ENCODE peak calls at places on chromosomes 3 and 15, in four cellular contexts. R, C, L and U are unnamed samples.

GRCh38 chr3:10234526-10235230 is 13.6 kb upstream of the TATDN2 start:
- DNase-seq in R (peak), C (no peak), L (peak), U (peak)

GRCh38 chr3:37028329-37028728 is 35.0 kb downstream of the MLH1 start:
- DNase-seq in R (no peak), C (no peak), L (peak), U (peak)

GRCh38 chr3:47425383-47425778 is 44.6 kb downstream of the PTPN23 start:
- DNase-seq in R (no peak), C (no peak), L (peak), U (no peak)

GRCh38 chr15:34993413-34993812 is 5.3 kb upstream of the ZNF770 start:
- DNase-seq in R (no peak), C (no peak), L (no peak), U (peak)

GRCh38 chr3:175980731-175981130 is 1121.6 kb downstream of the NAALADL2 start:
- DNase-seq in R (no peak), C (no peak), L (no peak), U (no peak)

GRCh38 chr15:68763063-68763462 is 57.6 kb downstream of the ANP32A start:
- DNase-seq in R (no peak), C (no peak), L (no peak), U (no peak)

GRCh38 chr3:56868706-56869105 is 67.0 kb upstream of the ARHGEF3 start:
- DNase-seq in R (no peak), C (no peak), L (no peak), U (no peak)

GRCh38 chr3:155354658-155355057 is 61.2 kb upstream of the STRIT1 start:
- DNase-seq in R (no peak), C (peak), L (no peak), U (no peak)

GRCh38 chr3:137171834-137172603 is 214.2 kb downstream of the IL20RB start:
- DNase-seq in R (no peak), C (no peak), L (no peak), U (no peak)

GRCh38 chr3:9290556-9290955 is 41.1 kb upstream of the SRGAP3 start:
- DNase-seq in R (no peak), C (no peak), L (no peak), U (no peak)

GRCh38 chr3:48588230-48588629 is 6.9 kb downstream of the COL7A1 start:
- DNase-seq in R (no peak), C (no peak), L (no peak), U (no peak)

GRCh38 chr3:94226058-94226457 is 163.2 kb downstream of the NSUN3 start:
- DNase-seq in R (no peak), C (no peak), L (no peak), U (no peak)

GRCh38 chr3:152278674-152279427 is 10.1 kb downstream of the MBNL1 start:
- DNase-seq in R (no peak), C (no peak), L (no peak), U (no peak)

GRCh38 chr15:99454941-99455795 is 110.6 kb upstream of the MEF2A start:
- DNase-seq in R (no peak), C (peak), L (no peak), U (peak)

GRCh38 chr3:38960042-38960622 is 91.6 kb downstream of the SCN11A start:
- DNase-seq in R (no peak), C (no peak), L (no peak), U (no peak)

GRCh38 chr15:50767332-50767861 is 1.9 kb upstream of the SPPL2A start:
- DNase-seq in R (no peak), C (no peak), L (no peak), U (no peak)
- TF ChIP-seq FOXJ3 in R (no peak), C (no peak), L (no peak), U (no peak)

GRCh38 chr3:45817788-45818523 is 21.6 kb upstream of the SLC6A20 start:
- DNase-seq in R (no peak), C (no peak), L (no peak), U (no peak)
- TF ChIP-seq FOXJ3 in R (no peak), C (no peak), L (no peak), U (no peak)

GRCh38 chr3:12421132-12421531 is 63.1 kb upstream of the TSEN2 start:
- DNase-seq in R (no peak), C (no peak), L (no peak), U (no peak)

GRCh38 chr3:12423131-12423530 is 61.1 kb upstream of the TSEN2 start:
- DNase-seq in R (no peak), C (no peak), L (no peak), U (no peak)

GRCh38 chr3:12423918-12424634 is 60.2 kb upstream of the TSEN2 start:
- DNase-seq in R (no peak), C (no peak), L (peak), U (no peak)

GRCh38 chr3:12416731-12417130 is 67.5 kb upstream of the TSEN2 start:
- DNase-seq in R (no peak), C (no peak), L (no peak), U (no peak)

DNA sequence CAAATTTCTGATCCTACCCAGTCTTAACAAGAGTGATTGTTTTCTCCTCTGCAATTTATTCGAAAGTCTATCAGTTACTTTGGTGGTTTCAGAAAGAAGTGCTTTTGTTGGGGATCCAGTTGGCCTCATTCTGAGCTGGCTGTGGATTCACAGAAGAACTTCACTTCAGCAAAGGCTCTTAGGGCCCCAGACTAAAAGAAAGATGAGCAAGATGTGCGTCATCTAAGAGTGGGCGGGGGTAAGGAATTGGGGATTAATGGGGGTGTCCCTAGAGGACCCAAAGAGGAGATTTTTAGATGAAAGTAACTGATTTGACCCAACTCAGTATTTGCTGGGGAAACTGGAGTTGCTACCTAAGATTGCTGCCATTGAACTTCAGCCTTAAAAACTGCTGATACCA is 63.9 kb upstream of the TSEN2 start:
- DNase-seq in R (no peak), C (no peak), L (no peak), U (no peak)
- TF ChIP-seq FOXJ3 in R (no peak), C (no peak), L (no peak), U (no peak)

GRCh38 chr15:73240864-73241499 is 127.8 kb downstream of the HCN4 start:
- DNase-seq in R (peak), C (peak), L (peak), U (peak)
- TF ChIP-seq FOXJ3 in R (no peak), C (no peak), L (no peak), U (no peak)